ENCODE peak calls at places on chromosomes 12 and 14, in ten cellular contexts. One of them, this sample, is unnamed.

GRCh38 chr14:100671386-100671901 is 55.2 kb upstream of the DLK1 start:
- DNase-seq in upper lobe of left lung: no peak
- DNase-seq in pancreas: no peak
- DNase-seq in neural crest cell: no peak
- DNase-seq in fibroblast of the aortic adventitia: no peak
- DNase-seq in HCT116: no peak
- DNase-seq in PC-3: no peak
- DNase-seq in mucosa of descending colon: no peak
- DNase-seq in GM12865: no peak
- DNase-seq in left ventricle myocardium inferior: no peak
- DNase-seq in this sample: no peak

GRCh38 chr12:27779416-27779815 is 617 bp upstream of the KLHL42 start:
- DNase-seq in neural crest cell: no peak
- DNase-seq in pancreas: peak
- DNase-seq in GM12865: peak
- DNase-seq in HCT116: no peak
- DNase-seq in mucosa of descending colon: peak
- DNase-seq in PC-3: no peak
- DNase-seq in left ventricle myocardium inferior: peak
- DNase-seq in fibroblast of the aortic adventitia: peak
- DNase-seq in upper lobe of left lung: peak
- DNase-seq in this sample: no peak

GRCh38 chr12:26271889-26272492 is 76.6 kb downstream of the SSPN start:
- DNase-seq in HCT116: no peak
- DNase-seq in pancreas: peak
- DNase-seq in mucosa of descending colon: peak
- DNase-seq in neural crest cell: no peak
- DNase-seq in upper lobe of left lung: peak
- DNase-seq in fibroblast of the aortic adventitia: peak
- DNase-seq in left ventricle myocardium inferior: peak
- DNase-seq in PC-3: peak
- DNase-seq in GM12865: peak
- DNase-seq in this sample: peak

GRCh38 chr14:59377485-59377884 is 87.7 kb downstream of the GPR135 start:
- DNase-seq in pancreas: no peak
- DNase-seq in mucosa of descending colon: no peak
- DNase-seq in HCT116: no peak
- DNase-seq in upper lobe of left lung: no peak
- DNase-seq in neural crest cell: no peak
- DNase-seq in PC-3: no peak
- DNase-seq in fibroblast of the aortic adventitia: no peak
- DNase-seq in GM12865: no peak
- DNase-seq in left ventricle myocardium inferior: no peak
- DNase-seq in this sample: no peak

GRCh38 chr12:104219361-104219892 is 3.8 kb downstream of the TXNRD1 start:
- DNase-seq in pancreas: no peak
- DNase-seq in mucosa of descending colon: no peak
- DNase-seq in PC-3: peak
- DNase-seq in GM12865: no peak
- DNase-seq in left ventricle myocardium inferior: no peak
- DNase-seq in HCT116: peak
- DNase-seq in fibroblast of the aortic adventitia: peak
- DNase-seq in neural crest cell: no peak
- DNase-seq in upper lobe of left lung: no peak
- DNase-seq in this sample: peak

GRCh38 chr14:56187736-56188135 is 69.5 kb downstream of the PELI2 start:
- DNase-seq in upper lobe of left lung: no peak
- DNase-seq in pancreas: no peak
- DNase-seq in left ventricle myocardium inferior: no peak
- DNase-seq in fibroblast of the aortic adventitia: no peak
- DNase-seq in PC-3: no peak
- DNase-seq in GM12865: no peak
- DNase-seq in HCT116: no peak
- DNase-seq in neural crest cell: no peak
- DNase-seq in mucosa of descending colon: no peak
- DNase-seq in this sample: no peak

GRCh38 chr12:127926004-127926403 is 341.0 kb upstream of the TMEM132C start:
- DNase-seq in GM12865: no peak
- DNase-seq in PC-3: peak
- DNase-seq in fibroblast of the aortic adventitia: peak
- DNase-seq in HCT116: no peak
- DNase-seq in upper lobe of left lung: no peak
- DNase-seq in left ventricle myocardium inferior: no peak
- DNase-seq in pancreas: no peak
- DNase-seq in mucosa of descending colon: peak
- DNase-seq in neural crest cell: peak
- DNase-seq in this sample: no peak

GRCh38 chr14:72892879-72893635 is 844 bp downstream of the DPF3 start:
- DNase-seq in GM12865: peak
- DNase-seq in pancreas: peak
- DNase-seq in HCT116: no peak
- DNase-seq in left ventricle myocardium inferior: peak
- DNase-seq in fibroblast of the aortic adventitia: peak
- DNase-seq in mucosa of descending colon: peak
- DNase-seq in neural crest cell: peak
- DNase-seq in upper lobe of left lung: no peak
- DNase-seq in PC-3: peak
- DNase-seq in this sample: no peak

GRCh38 chr12:120388711-120389431 is 19.9 kb upstream of the MSI1 start:
- DNase-seq in upper lobe of left lung: peak
- DNase-seq in neural crest cell: peak
- DNase-seq in GM12865: no peak
- DNase-seq in left ventricle myocardium inferior: no peak
- DNase-seq in fibroblast of the aortic adventitia: no peak
- DNase-seq in PC-3: no peak
- DNase-seq in HCT116: no peak
- DNase-seq in mucosa of descending colon: no peak
- DNase-seq in pancreas: no peak
- DNase-seq in this sample: no peak

GRCh38 chr12:9113987-9114309 is 1.8 kb downstream of the A2M start:
- DNase-seq in neural crest cell: no peak
- DNase-seq in HCT116: no peak
- DNase-seq in GM12865: no peak
- DNase-seq in fibroblast of the aortic adventitia: no peak
- DNase-seq in pancreas: no peak
- DNase-seq in mucosa of descending colon: no peak
- DNase-seq in PC-3: no peak
- DNase-seq in upper lobe of left lung: no peak
- DNase-seq in left ventricle myocardium inferior: no peak
- DNase-seq in this sample: no peak

GRCh38 chr12:132558861-132559623 is 51.3 kb downstream of the LRCOL1 start:
- DNase-seq in upper lobe of left lung: no peak
- DNase-seq in pancreas: no peak
- DNase-seq in GM12865: peak
- DNase-seq in mucosa of descending colon: peak
- DNase-seq in fibroblast of the aortic adventitia: no peak
- DNase-seq in PC-3: no peak
- DNase-seq in left ventricle myocardium inferior: no peak
- DNase-seq in neural crest cell: no peak
- DNase-seq in HCT116: no peak
- DNase-seq in this sample: no peak

GRCh38 chr12:64066776-64067175 is 155.3 kb downstream of the KICS2 start:
- DNase-seq in mucosa of descending colon: no peak
- DNase-seq in left ventricle myocardium inferior: no peak
- DNase-seq in GM12865: no peak
- DNase-seq in neural crest cell: no peak
- DNase-seq in upper lobe of left lung: no peak
- DNase-seq in pancreas: no peak
- DNase-seq in fibroblast of the aortic adventitia: no peak
- DNase-seq in HCT116: no peak
- DNase-seq in PC-3: no peak
- DNase-seq in this sample: no peak

DNA sequence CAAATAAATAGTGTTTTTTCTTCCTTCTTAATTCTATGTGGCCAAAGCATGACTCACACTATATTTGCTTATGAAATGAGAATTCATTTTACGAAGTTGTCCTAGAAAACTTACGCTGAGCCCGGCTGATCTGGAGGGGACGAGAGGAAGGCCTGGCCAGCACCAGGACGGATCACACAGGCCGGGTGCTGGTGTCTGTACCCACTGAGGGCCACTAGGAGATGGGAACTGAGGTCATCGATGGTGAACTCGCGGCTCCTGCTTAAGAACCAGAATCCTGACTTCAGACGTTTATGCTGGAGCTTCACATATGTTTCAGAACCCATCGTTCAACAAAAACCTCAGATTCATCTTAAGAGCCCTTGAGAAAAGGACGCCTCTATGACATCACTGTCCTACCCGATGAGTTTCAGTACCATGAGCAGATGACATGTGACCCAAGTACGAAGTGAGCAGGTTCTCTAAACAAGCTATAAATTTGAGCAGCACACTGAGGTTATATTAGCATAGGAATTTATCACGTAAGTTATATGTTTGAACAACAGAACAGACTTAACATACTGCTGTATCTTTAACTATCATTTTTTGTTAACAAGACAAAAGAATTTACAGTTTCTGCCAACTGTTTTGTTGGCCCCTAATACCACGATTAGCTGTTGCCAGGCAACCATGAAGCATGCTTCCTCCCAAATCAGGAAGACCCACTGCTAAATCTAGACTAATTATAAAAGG is 111.9 kb downstream of the FOXN3 start:
- DNase-seq in PC-3: peak
- DNase-seq in neural crest cell: no peak
- DNase-seq in upper lobe of left lung: peak
- DNase-seq in HCT116: no peak
- DNase-seq in left ventricle myocardium inferior: no peak
- DNase-seq in GM12865: peak
- DNase-seq in fibroblast of the aortic adventitia: peak
- DNase-seq in pancreas: no peak
- DNase-seq in mucosa of descending colon: no peak
- DNase-seq in this sample: peak
- TF ChIP-seq CTCF in PC-3: no peak
- TF ChIP-seq CTCF in neural crest cell: no peak
- TF ChIP-seq CTCF in upper lobe of left lung: no peak
- TF ChIP-seq CTCF in HCT116: no peak
- TF ChIP-seq CTCF in left ventricle myocardium inferior: no peak
- TF ChIP-seq CTCF in GM12865: no peak
- TF ChIP-seq CTCF in fibroblast of the aortic adventitia: peak
- TF ChIP-seq CTCF in pancreas: no peak
- TF ChIP-seq CTCF in mucosa of descending colon: no peak
- TF ChIP-seq CTCF in this sample: peak

DNA sequence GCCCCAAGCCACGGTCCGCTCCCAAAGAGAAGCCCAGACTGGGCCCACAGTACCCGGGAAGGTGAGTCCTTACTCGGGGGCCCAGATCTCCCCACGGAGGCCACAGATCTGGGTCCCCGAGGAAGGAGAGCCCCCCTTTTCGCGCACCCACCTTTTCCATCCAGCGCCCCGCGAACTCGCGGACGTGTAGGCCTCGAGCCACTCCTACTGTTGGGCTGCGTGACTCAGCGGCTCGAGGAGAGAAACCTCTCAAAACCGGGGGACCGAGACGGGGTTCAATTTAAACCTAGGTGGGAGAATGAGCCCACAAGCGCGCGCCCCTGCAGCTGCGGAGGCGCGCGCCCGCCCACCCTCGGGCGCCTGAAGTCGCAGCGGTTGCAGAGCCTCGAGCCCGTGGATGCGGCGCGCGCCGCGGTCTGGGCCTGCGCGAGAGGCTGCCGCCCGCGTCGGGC is 6.3 kb downstream of the SIX6 start:
- DNase-seq in HCT116: no peak
- DNase-seq in fibroblast of the aortic adventitia: no peak
- DNase-seq in PC-3: no peak
- DNase-seq in upper lobe of left lung: no peak
- DNase-seq in GM12865: no peak
- DNase-seq in neural crest cell: no peak
- DNase-seq in left ventricle myocardium inferior: no peak
- DNase-seq in mucosa of descending colon: no peak
- DNase-seq in pancreas: no peak
- DNase-seq in this sample: no peak
- TF ChIP-seq CTCF in HCT116: no peak
- TF ChIP-seq CTCF in fibroblast of the aortic adventitia: no peak
- TF ChIP-seq CTCF in PC-3: peak
- TF ChIP-seq CTCF in upper lobe of left lung: no peak
- TF ChIP-seq CTCF in GM12865: no peak
- TF ChIP-seq CTCF in neural crest cell: peak
- TF ChIP-seq CTCF in left ventricle myocardium inferior: no peak
- TF ChIP-seq CTCF in mucosa of descending colon: no peak
- TF ChIP-seq CTCF in pancreas: no peak
- TF ChIP-seq CTCF in this sample: no peak

DNA sequence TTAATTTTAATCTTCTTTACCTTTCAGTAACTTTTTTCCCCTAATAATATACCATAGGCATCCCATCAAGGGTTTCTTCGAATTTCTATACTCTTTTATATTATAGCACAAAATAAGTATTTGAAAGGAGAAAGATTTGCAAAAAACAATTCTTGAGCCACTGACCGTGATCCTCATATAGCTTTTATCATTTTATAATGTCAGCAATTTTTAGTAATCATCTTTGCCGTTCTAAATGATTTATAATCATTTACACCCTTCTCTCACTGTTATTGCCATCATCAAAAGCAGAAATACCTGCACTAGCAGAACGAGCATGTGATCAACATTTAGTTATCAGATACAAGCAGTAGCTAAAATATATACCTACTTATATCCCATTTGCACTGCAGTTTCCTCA is 16.9 kb downstream of the PTPRQ start:
- DNase-seq in fibroblast of the aortic adventitia: no peak
- DNase-seq in upper lobe of left lung: no peak
- DNase-seq in mucosa of descending colon: no peak
- DNase-seq in left ventricle myocardium inferior: no peak
- DNase-seq in neural crest cell: no peak
- DNase-seq in pancreas: no peak
- DNase-seq in PC-3: no peak
- DNase-seq in GM12865: no peak
- DNase-seq in HCT116: no peak
- DNase-seq in this sample: no peak
- TF ChIP-seq CTCF in fibroblast of the aortic adventitia: no peak
- TF ChIP-seq CTCF in upper lobe of left lung: no peak
- TF ChIP-seq CTCF in mucosa of descending colon: no peak
- TF ChIP-seq CTCF in left ventricle myocardium inferior: no peak
- TF ChIP-seq CTCF in neural crest cell: no peak
- TF ChIP-seq CTCF in pancreas: no peak
- TF ChIP-seq CTCF in PC-3: no peak
- TF ChIP-seq CTCF in GM12865: no peak
- TF ChIP-seq CTCF in HCT116: no peak
- TF ChIP-seq CTCF in this sample: no peak

DNA sequence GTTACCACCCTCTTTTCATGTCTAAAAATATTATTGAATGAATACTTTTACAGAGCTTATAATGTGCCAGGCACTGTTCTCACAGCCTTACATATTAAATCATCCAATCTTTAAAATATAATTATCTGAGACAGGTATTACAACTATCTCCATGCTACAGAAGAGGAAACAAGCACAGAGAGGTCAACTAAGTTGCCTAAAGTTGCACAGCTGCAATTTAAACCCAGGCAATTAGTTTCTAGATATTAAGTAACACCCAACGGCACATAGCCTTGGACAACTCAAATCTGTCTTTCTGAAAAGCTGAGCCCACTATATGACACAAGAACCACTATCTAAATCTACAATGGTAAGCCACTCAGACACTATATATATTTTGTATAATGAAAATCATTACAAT is 92.6 kb downstream of the SLC2A13 start:
- DNase-seq in fibroblast of the aortic adventitia: no peak
- DNase-seq in mucosa of descending colon: no peak
- DNase-seq in neural crest cell: no peak
- DNase-seq in upper lobe of left lung: no peak
- DNase-seq in PC-3: no peak
- DNase-seq in left ventricle myocardium inferior: no peak
- DNase-seq in pancreas: no peak
- DNase-seq in HCT116: no peak
- DNase-seq in GM12865: no peak
- DNase-seq in this sample: no peak
- TF ChIP-seq CTCF in fibroblast of the aortic adventitia: no peak
- TF ChIP-seq CTCF in mucosa of descending colon: no peak
- TF ChIP-seq CTCF in neural crest cell: no peak
- TF ChIP-seq CTCF in upper lobe of left lung: no peak
- TF ChIP-seq CTCF in PC-3: no peak
- TF ChIP-seq CTCF in left ventricle myocardium inferior: no peak
- TF ChIP-seq CTCF in pancreas: no peak
- TF ChIP-seq CTCF in HCT116: no peak
- TF ChIP-seq CTCF in GM12865: no peak
- TF ChIP-seq CTCF in this sample: no peak

This sample was measured in HFFc6.